ENCODE peak calls at places on chromosomes 6 and 20, in ten cellular contexts. One of them, this sample, is unnamed.

GRCh38 chr20:45300961-45301360 is 5.7 kb upstream of the RBPJL start:
- DNase-seq in Panc1: no peak
- DNase-seq in Peyer's patch: no peak
- DNase-seq in BE2C: peak; percentile 74
- DNase-seq in A549: peak; percentile 71
- DNase-seq in effector memory CD4-positive, alpha-beta T cell: no peak
- DNase-seq in cardiac muscle cell: peak; percentile 37
- DNase-seq in iPS DF 6.9: no peak
- DNase-seq in OCI-LY7: peak; percentile 37
- DNase-seq in heart right ventricle: no peak
- DNase-seq in this sample: no peak

GRCh38 chr20:17379651-17380050 is 151.5 kb downstream of the BFSP1 start:
- DNase-seq in Panc1: no peak
- DNase-seq in Peyer's patch: no peak
- DNase-seq in BE2C: no peak
- DNase-seq in A549: no peak
- DNase-seq in effector memory CD4-positive, alpha-beta T cell: no peak
- DNase-seq in cardiac muscle cell: no peak
- DNase-seq in iPS DF 6.9: no peak
- DNase-seq in OCI-LY7: no peak
- DNase-seq in heart right ventricle: no peak
- DNase-seq in this sample: no peak

GRCh38 chr20:33589059-33589458 is 73.1 kb upstream of the C20orf144 start:
- DNase-seq in Panc1: no peak
- DNase-seq in Peyer's patch: no peak
- DNase-seq in BE2C: no peak
- DNase-seq in A549: no peak
- DNase-seq in effector memory CD4-positive, alpha-beta T cell: no peak
- DNase-seq in cardiac muscle cell: no peak
- DNase-seq in iPS DF 6.9: no peak
- DNase-seq in OCI-LY7: no peak
- DNase-seq in heart right ventricle: no peak
- DNase-seq in this sample: no peak

GRCh38 chr6:150579611-150580010 is 20.1 kb upstream of the PLEKHG1 start:
- DNase-seq in Panc1: no peak
- DNase-seq in Peyer's patch: no peak
- DNase-seq in BE2C: no peak
- DNase-seq in A549: no peak
- DNase-seq in effector memory CD4-positive, alpha-beta T cell: no peak
- DNase-seq in cardiac muscle cell: no peak
- DNase-seq in iPS DF 6.9: no peak
- DNase-seq in OCI-LY7: no peak
- DNase-seq in heart right ventricle: peak; percentile 39
- DNase-seq in this sample: no peak

GRCh38 chr6:42197574-42198362 is 3.0 kb upstream of the GUCA1B start:
- DNase-seq in Panc1: no peak
- DNase-seq in Peyer's patch: no peak
- DNase-seq in BE2C: no peak
- DNase-seq in A549: peak; percentile 62
- DNase-seq in effector memory CD4-positive, alpha-beta T cell: no peak
- DNase-seq in cardiac muscle cell: peak; percentile 83
- DNase-seq in iPS DF 6.9: no peak
- DNase-seq in OCI-LY7: no peak
- DNase-seq in heart right ventricle: no peak
- DNase-seq in this sample: peak; percentile 23

GRCh38 chr20:9492067-9492466 is 22.3 kb upstream of the LAMP5 start:
- DNase-seq in Panc1: no peak
- DNase-seq in Peyer's patch: no peak
- DNase-seq in BE2C: no peak
- DNase-seq in A549: no peak
- DNase-seq in effector memory CD4-positive, alpha-beta T cell: no peak
- DNase-seq in cardiac muscle cell: no peak
- DNase-seq in iPS DF 6.9: no peak
- DNase-seq in OCI-LY7: no peak
- DNase-seq in heart right ventricle: no peak
- DNase-seq in this sample: no peak

GRCh38 chr20:58433759-58434158 is 44.7 kb downstream of the VAPB start:
- DNase-seq in Panc1: no peak
- DNase-seq in Peyer's patch: no peak
- DNase-seq in BE2C: no peak
- DNase-seq in A549: no peak
- DNase-seq in effector memory CD4-positive, alpha-beta T cell: no peak
- DNase-seq in cardiac muscle cell: peak; percentile 83
- DNase-seq in iPS DF 6.9: no peak
- DNase-seq in OCI-LY7: no peak
- DNase-seq in heart right ventricle: no peak
- DNase-seq in this sample: no peak

GRCh38 chr6:141265748-141266647 is 866.7 kb upstream of the GJE1 start:
- DNase-seq in Panc1: no peak
- DNase-seq in Peyer's patch: no peak
- DNase-seq in BE2C: no peak
- DNase-seq in A549: no peak
- DNase-seq in effector memory CD4-positive, alpha-beta T cell: no peak
- DNase-seq in cardiac muscle cell: peak; percentile 5
- DNase-seq in iPS DF 6.9: no peak
- DNase-seq in OCI-LY7: no peak
- DNase-seq in heart right ventricle: no peak
- DNase-seq in this sample: no peak

DNA sequence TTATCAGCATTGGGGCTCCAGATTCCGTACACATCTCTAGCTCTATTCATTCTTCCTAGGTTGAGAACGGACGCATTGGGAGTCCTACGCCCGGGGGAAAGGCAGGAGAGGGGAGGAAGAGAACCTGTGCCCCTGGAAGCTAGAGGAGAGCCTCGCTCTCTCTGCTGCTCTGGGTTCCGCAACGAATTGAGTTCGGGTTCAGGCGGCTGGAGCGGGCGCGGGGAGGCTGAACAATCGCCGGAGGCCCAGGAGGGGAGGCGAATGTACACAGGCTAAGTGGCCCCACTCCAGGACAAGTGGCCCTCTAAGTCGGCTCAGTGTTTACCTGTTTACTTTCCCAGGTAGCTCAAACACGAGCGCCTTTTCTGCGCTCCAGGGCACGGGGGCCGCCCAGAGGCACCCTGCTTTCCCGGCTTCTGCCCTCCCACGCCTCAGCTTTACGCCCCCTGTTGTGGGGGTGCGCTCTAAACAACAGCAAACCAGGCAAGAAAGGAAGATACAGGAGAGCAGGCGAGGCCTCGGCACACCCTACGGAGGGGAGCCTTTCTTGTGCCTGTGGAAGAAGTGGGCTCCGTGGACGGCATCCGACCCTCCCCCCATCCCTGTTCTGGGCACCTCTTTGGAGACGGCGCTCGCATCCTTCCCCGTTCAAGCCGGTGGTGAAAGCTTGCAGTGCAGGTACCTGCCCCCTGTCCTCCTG is 4.6 kb upstream of the NKX2-2 start:
- DNase-seq in Panc1: no peak
- DNase-seq in Peyer's patch: no peak
- DNase-seq in BE2C: no peak
- DNase-seq in A549: no peak
- DNase-seq in effector memory CD4-positive, alpha-beta T cell: no peak
- DNase-seq in cardiac muscle cell: no peak
- DNase-seq in iPS DF 6.9: no peak
- DNase-seq in OCI-LY7: no peak
- DNase-seq in heart right ventricle: no peak
- DNase-seq in this sample: no peak
- H3K4me1 ChIP-seq in Panc1: no peaks in the 10 kb centered on the region
- H3K4me1 ChIP-seq in Peyer's patch: peaks cover 39% of the 10 kb centered on the region
- H3K4me1 ChIP-seq in BE2C: no peaks in the 10 kb centered on the region
- H3K4me1 ChIP-seq in A549: peaks cover 28% of the 10 kb centered on the region
- H3K4me1 ChIP-seq in effector memory CD4-positive, alpha-beta T cell: peaks cover 44% of the 10 kb centered on the region
- H3K4me1 ChIP-seq in cardiac muscle cell: no peaks in the 10 kb centered on the region
- H3K4me1 ChIP-seq in iPS DF 6.9: peaks cover 5% of the 10 kb centered on the region
- H3K4me1 ChIP-seq in OCI-LY7: no peaks in the 10 kb centered on the region
- H3K4me1 ChIP-seq in heart right ventricle: peaks cover 5% of the 10 kb centered on the region
- H3K4me1 ChIP-seq in this sample: peaks cover 42% of the 10 kb centered on the region

DNA sequence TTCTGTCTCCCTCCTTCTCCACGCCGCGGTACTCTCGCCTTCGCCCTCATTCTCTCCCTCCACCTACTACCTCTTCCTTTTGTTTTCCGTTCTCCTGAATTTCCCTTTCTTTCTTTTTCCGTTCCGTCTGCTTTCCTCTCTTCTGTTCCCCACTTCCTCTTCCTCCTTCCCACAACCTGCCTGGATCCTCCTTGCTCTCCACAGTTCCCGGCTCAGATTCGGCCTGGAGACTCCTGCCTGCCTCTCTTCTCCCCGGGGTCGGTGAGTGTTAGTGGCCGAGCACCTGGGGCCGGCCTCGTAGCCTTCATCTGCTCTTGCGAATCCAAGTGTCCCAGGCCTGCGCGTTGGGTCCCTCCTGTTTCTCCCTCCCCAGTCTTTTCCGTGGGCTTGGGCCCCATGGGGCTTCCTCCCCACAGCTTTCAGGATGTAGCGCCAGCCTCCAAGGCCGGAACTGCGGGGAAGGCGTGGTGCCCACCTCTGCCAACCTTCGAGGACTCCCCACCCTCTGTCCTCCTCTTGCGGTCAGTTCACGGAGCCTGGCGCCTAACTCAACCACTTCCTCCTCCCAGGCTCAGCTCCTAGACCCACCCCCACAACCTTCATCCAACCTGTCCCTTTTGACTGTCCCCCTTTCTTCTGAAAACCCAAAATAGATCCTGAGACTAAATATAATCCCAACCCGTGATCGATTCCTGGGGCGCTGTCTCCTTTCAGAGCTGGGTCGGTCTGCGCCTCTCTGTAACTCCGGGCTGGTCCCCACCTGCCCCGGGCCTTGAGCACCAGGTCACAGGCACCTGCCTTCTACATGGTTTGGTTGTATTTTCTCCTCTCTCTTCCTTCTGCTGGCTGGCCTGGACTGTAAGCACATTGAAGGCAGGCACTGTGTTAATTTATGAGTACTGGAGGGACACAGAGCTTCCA is 6.8 kb downstream of the NRN1 start:
- DNase-seq in Panc1: no peak
- DNase-seq in Peyer's patch: no peak
- DNase-seq in BE2C: no peak
- DNase-seq in A549: no peak
- DNase-seq in effector memory CD4-positive, alpha-beta T cell: no peak
- DNase-seq in cardiac muscle cell: no peak
- DNase-seq in iPS DF 6.9: no peak
- DNase-seq in OCI-LY7: no peak
- DNase-seq in heart right ventricle: no peak
- DNase-seq in this sample: no peak
- H3K4me1 ChIP-seq in Panc1: peaks cover 10% of the 10 kb centered on the region
- H3K4me1 ChIP-seq in Peyer's patch: peaks cover 60% of the 10 kb centered on the region
- H3K4me1 ChIP-seq in BE2C: peaks cover 3% of the 10 kb centered on the region
- H3K4me1 ChIP-seq in A549: no peaks in the 10 kb centered on the region
- H3K4me1 ChIP-seq in effector memory CD4-positive, alpha-beta T cell: peaks cover 75% of the 10 kb centered on the region
- H3K4me1 ChIP-seq in cardiac muscle cell: peaks cover 10% of the 10 kb centered on the region
- H3K4me1 ChIP-seq in iPS DF 6.9: peaks cover 7% of the 10 kb centered on the region
- H3K4me1 ChIP-seq in OCI-LY7: peaks cover 15% of the 10 kb centered on the region
- H3K4me1 ChIP-seq in heart right ventricle: peaks cover 38% of the 10 kb centered on the region
- H3K4me1 ChIP-seq in this sample: peaks cover 74% of the 10 kb centered on the region

GRCh38 chr20:38156888-38157634 is 8.0 kb downstream of the TGM2 start:
- DNase-seq in Panc1: no peak
- DNase-seq in Peyer's patch: no peak
- DNase-seq in BE2C: no peak
- DNase-seq in A549: no peak
- DNase-seq in effector memory CD4-positive, alpha-beta T cell: no peak
- DNase-seq in cardiac muscle cell: no peak
- DNase-seq in iPS DF 6.9: no peak
- DNase-seq in OCI-LY7: no peak
- DNase-seq in heart right ventricle: peak; percentile 68
- DNase-seq in this sample: no peak

GRCh38 chr20:38156280-38156679 is 8.8 kb downstream of the TGM2 start:
- DNase-seq in Panc1: no peak
- DNase-seq in Peyer's patch: no peak
- DNase-seq in BE2C: no peak
- DNase-seq in A549: no peak
- DNase-seq in effector memory CD4-positive, alpha-beta T cell: no peak
- DNase-seq in cardiac muscle cell: no peak
- DNase-seq in iPS DF 6.9: no peak
- DNase-seq in OCI-LY7: no peak
- DNase-seq in heart right ventricle: no peak
- DNase-seq in this sample: no peak

GRCh38 chr20:38159539-38159938 is 5.5 kb downstream of the TGM2 start:
- DNase-seq in Panc1: no peak
- DNase-seq in Peyer's patch: no peak
- DNase-seq in BE2C: no peak
- DNase-seq in A549: no peak
- DNase-seq in effector memory CD4-positive, alpha-beta T cell: no peak
- DNase-seq in cardiac muscle cell: no peak
- DNase-seq in iPS DF 6.9: no peak
- DNase-seq in OCI-LY7: no peak
- DNase-seq in heart right ventricle: no peak
- DNase-seq in this sample: no peak

GRCh38 chr20:38158701-38159325 is 6.3 kb downstream of the TGM2 start:
- DNase-seq in Panc1: no peak
- DNase-seq in Peyer's patch: no peak
- DNase-seq in BE2C: no peak
- DNase-seq in A549: no peak
- DNase-seq in effector memory CD4-positive, alpha-beta T cell: no peak
- DNase-seq in cardiac muscle cell: peak; percentile 59
- DNase-seq in iPS DF 6.9: no peak
- DNase-seq in OCI-LY7: no peak
- DNase-seq in heart right ventricle: peak; percentile 52
- DNase-seq in this sample: no peak

GRCh38 chr20:38157635-38158495 is 7.2 kb downstream of the TGM2 start:
- DNase-seq in Panc1: no peak
- DNase-seq in Peyer's patch: no peak
- DNase-seq in BE2C: no peak
- DNase-seq in A549: no peak
- DNase-seq in effector memory CD4-positive, alpha-beta T cell: no peak
- DNase-seq in cardiac muscle cell: peak; percentile 43
- DNase-seq in iPS DF 6.9: no peak
- DNase-seq in OCI-LY7: no peak
- DNase-seq in heart right ventricle: no peak
- DNase-seq in this sample: no peak
- H3K4me1 ChIP-seq in Panc1: no peaks in the 10 kb centered on the region
- H3K4me1 ChIP-seq in Peyer's patch: peaks cover 34% of the 10 kb centered on the region
- H3K4me1 ChIP-seq in BE2C: peaks cover 3% of the 10 kb centered on the region
- H3K4me1 ChIP-seq in A549: peaks cover 83% of the 10 kb centered on the region
- H3K4me1 ChIP-seq in effector memory CD4-positive, alpha-beta T cell: no peaks in the 10 kb centered on the region
- H3K4me1 ChIP-seq in cardiac muscle cell: peaks cover 27% of the 10 kb centered on the region
- H3K4me1 ChIP-seq in iPS DF 6.9: no peaks in the 10 kb centered on the region
- H3K4me1 ChIP-seq in OCI-LY7: no peaks in the 10 kb centered on the region
- H3K4me1 ChIP-seq in heart right ventricle: peaks cover 95% of the 10 kb centered on the region
- H3K4me1 ChIP-seq in this sample: no peaks in the 10 kb centered on the region

GRCh38 chr6:26536571-26537159 is 1.5 kb upstream of the HMGN4 start:
- DNase-seq in Panc1: no peak
- DNase-seq in Peyer's patch: peak; percentile 52
- DNase-seq in BE2C: peak; percentile 50
- DNase-seq in A549: no peak
- DNase-seq in effector memory CD4-positive, alpha-beta T cell: no peak
- DNase-seq in cardiac muscle cell: peak; percentile 79
- DNase-seq in iPS DF 6.9: no peak
- DNase-seq in OCI-LY7: peak; percentile 86
- DNase-seq in heart right ventricle: no peak
- DNase-seq in this sample: no peak

GRCh38 chr6:26537160-26537845 is 863 bp upstream of the HMGN4 start:
- DNase-seq in Panc1: peak; percentile 97
- DNase-seq in Peyer's patch: peak; percentile 92
- DNase-seq in BE2C: peak; percentile 93
- DNase-seq in A549: no peak
- DNase-seq in effector memory CD4-positive, alpha-beta T cell: peak; percentile 87
- DNase-seq in cardiac muscle cell: peak; percentile 96
- DNase-seq in iPS DF 6.9: no peak
- DNase-seq in OCI-LY7: peak; percentile 91
- DNase-seq in heart right ventricle: peak; percentile 84
- DNase-seq in this sample: peak; percentile 89

GRCh38 chr6:26538936-26539615 is 910 bp downstream of the HMGN4 start:
- DNase-seq in Panc1: no peak
- DNase-seq in Peyer's patch: no peak
- DNase-seq in BE2C: no peak
- DNase-seq in A549: no peak
- DNase-seq in effector memory CD4-positive, alpha-beta T cell: no peak
- DNase-seq in cardiac muscle cell: no peak
- DNase-seq in iPS DF 6.9: no peak
- DNase-seq in OCI-LY7: no peak
- DNase-seq in heart right ventricle: no peak
- DNase-seq in this sample: no peak

GRCh38 chr6:26537846-26538571 is at the start of gene HMGN4:
- DNase-seq in Panc1: peak; percentile 92
- DNase-seq in Peyer's patch: peak; percentile 79
- DNase-seq in BE2C: peak; percentile 90
- DNase-seq in A549: no peak
- DNase-seq in effector memory CD4-positive, alpha-beta T cell: peak; percentile 71
- DNase-seq in cardiac muscle cell: peak; percentile 92
- DNase-seq in iPS DF 6.9: no peak
- DNase-seq in OCI-LY7: peak; percentile 93
- DNase-seq in heart right ventricle: peak; percentile 80
- DNase-seq in this sample: peak; percentile 65

DNA sequence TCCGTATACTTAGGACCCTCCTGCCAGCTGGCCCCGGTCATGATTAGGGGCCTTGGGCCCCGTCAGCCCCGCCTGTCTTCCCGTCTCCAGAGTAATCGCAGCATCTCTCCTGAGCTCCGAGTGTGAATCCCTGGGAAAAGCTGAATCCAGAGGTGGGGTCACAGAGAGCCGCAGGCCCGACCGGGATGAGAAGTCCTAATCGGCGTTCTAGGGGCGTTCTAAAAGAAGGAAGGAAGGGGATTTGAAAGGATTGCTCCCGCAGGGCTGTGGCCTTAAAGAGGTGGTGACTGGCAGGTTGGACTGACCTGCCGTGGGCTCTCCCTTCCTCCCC is 371 bp downstream of the HMGN4 start:
- DNase-seq in Panc1: no peak
- DNase-seq in Peyer's patch: no peak
- DNase-seq in BE2C: no peak
- DNase-seq in A549: no peak
- DNase-seq in effector memory CD4-positive, alpha-beta T cell: no peak
- DNase-seq in cardiac muscle cell: no peak
- DNase-seq in iPS DF 6.9: no peak
- DNase-seq in OCI-LY7: no peak
- DNase-seq in heart right ventricle: no peak
- DNase-seq in this sample: no peak
- H3K4me1 ChIP-seq in Panc1: peaks cover 27% of the 10 kb centered on the region
- H3K4me1 ChIP-seq in Peyer's patch: peaks cover 27% of the 10 kb centered on the region
- H3K4me1 ChIP-seq in BE2C: no peaks in the 10 kb centered on the region
- H3K4me1 ChIP-seq in A549: peaks cover 44% of the 10 kb centered on the region
- H3K4me1 ChIP-seq in effector memory CD4-positive, alpha-beta T cell: peaks cover 11% of the 10 kb centered on the region
- H3K4me1 ChIP-seq in cardiac muscle cell: peaks cover 11% of the 10 kb centered on the region
- H3K4me1 ChIP-seq in iPS DF 6.9: no peaks in the 10 kb centered on the region
- H3K4me1 ChIP-seq in OCI-LY7: peaks cover 69% of the 10 kb centered on the region
- H3K4me1 ChIP-seq in heart right ventricle: peaks cover 21% of the 10 kb centered on the region
- H3K4me1 ChIP-seq in this sample: peaks cover 32% of the 10 kb centered on the region

This sample was measured in CD8-positive, alpha-beta T cell.